ENCODE peak calls at places on chromosomes 11 and 22, in seven cellular contexts. H is ELR; B is left cardiac atrium; P is iris pigment epithelial cell; F is ELF-1; A is activated naive CD8-positive, alpha-beta T cell treated with anti-CD3 and anti-CD28 coated beads, Interleukin-2, amount 50 U/mL, for 24 hours; M is NCI-H146. W is an unnamed sample.

GRCh38 chr11:33687733-33688479 is 12.7 kb downstream of the C11orf91 start:
- DNase-seq in H (peak), B (peak), P (peak), F (peak), A (peak), M (peak), W (no peak)

GRCh38 chr11:17954395-17955252 is 58.2 kb downstream of the SERGEF start:
- DNase-seq in H (no peak), B (no peak), P (peak), F (no peak), A (no peak), M (no peak), W (no peak)

GRCh38 chr22:23073506-23074229 is 3.3 kb downstream of the GNAZ start:
- DNase-seq in H (no peak), B (peak), P (no peak), F (no peak), A (no peak), M (no peak), W (no peak)

GRCh38 chr11:132601863-132602262 is 930.4 kb downstream of the OPCML start:
- DNase-seq in H (peak), B (no peak), P (no peak), F (no peak), A (no peak), M (no peak), W (no peak)

GRCh38 chr11:58524232-58525036 is 16.5 kb upstream of the OR5B21 start:
- DNase-seq in H (peak), B (peak), P (peak), F (peak), A (peak), M (peak), W (peak)

GRCh38 chr11:75523189-75523588 is 2.6 kb downstream of the GDPD5 start:
- DNase-seq in H (no peak), B (no peak), P (no peak), F (no peak), A (no peak), M (no peak), W (no peak)

GRCh38 chr22:41446057-41446501 is 522 bp downstream of the TOB2 start:
- DNase-seq in H (peak), B (peak), P (peak), F (no peak), A (no peak), M (no peak), W (peak)

GRCh38 chr11:746289-747175 is 732 bp upstream of the TALDO1 start:
- DNase-seq in H (peak), B (no peak), P (peak), F (no peak), A (no peak), M (peak), W (peak)

GRCh38 chr11:11078344-11078743 is 220.5 kb upstream of the ZBED5 start:
- DNase-seq in H (peak), B (no peak), P (peak), F (no peak), A (no peak), M (no peak), W (no peak)

GRCh38 chr11:96167233-96167632 is 175.8 kb downstream of the MAML2 start:
- DNase-seq in H (no peak), B (no peak), P (no peak), F (peak), A (no peak), M (no peak), W (no peak)

GRCh38 chr11:2778630-2779498 is 79.1 kb upstream of the KCNQ1OT1 start:
- DNase-seq in H (no peak), B (peak), P (peak), F (peak), A (no peak), M (no peak), W (peak)

GRCh38 chr11:134040386-134041297 is 28.2 kb upstream of the JAM3 start:
- DNase-seq in H (peak), B (peak), P (peak), F (no peak), A (no peak), M (no peak), W (no peak)

GRCh38 chr11:75386912-75387311 is 12.4 kb upstream of the RPS3 start:
- DNase-seq in H (no peak), B (no peak), P (no peak), F (peak), A (no peak), M (no peak), W (no peak)

GRCh38 chr11:7905961-7906429 is 25.1 kb downstream of the OR10A6 start:
- DNase-seq in H (peak), B (no peak), P (no peak), F (peak), A (no peak), M (no peak), W (no peak)